ENCODE peak calls at places on chromosomes 16 and 17, in six cellular contexts. One of them, this sample, is unnamed.
A peak's percentile ranks its signal among the peaks of the same experiment; 100 is the strongest.

GRCh38 chr17:52470553-52470952 is 312.0 kb upstream of the CA10 start:
- DNase-seq in heart right ventricle: no peak
- DNase-seq in HT-29: peak; percentile 12
- DNase-seq in retinal pigment epithelial cell: no peak
- DNase-seq in activated T-helper 1 cell treated with Interleukin-2 at 50 U/mL for 16 hours: no peak
- DNase-seq in lower lobe of right lung: no peak
- DNase-seq in this sample: no peak

GRCh38 chr16:5036228-5037156 is 2.8 kb upstream of the NAGPA start:
- DNase-seq in heart right ventricle: no peak
- DNase-seq in HT-29: no peak
- DNase-seq in retinal pigment epithelial cell: no peak
- DNase-seq in activated T-helper 1 cell treated with Interleukin-2 at 50 U/mL for 16 hours: no peak
- DNase-seq in lower lobe of right lung: peak; percentile 27
- DNase-seq in this sample: peak; percentile 10

GRCh38 chr16:51034481-51035109 is 116.5 kb downstream of the SALL1 start:
- DNase-seq in heart right ventricle: no peak
- DNase-seq in HT-29: no peak
- DNase-seq in retinal pigment epithelial cell: no peak
- DNase-seq in activated T-helper 1 cell treated with Interleukin-2 at 50 U/mL for 16 hours: no peak
- DNase-seq in lower lobe of right lung: no peak
- DNase-seq in this sample: peak; percentile 35

GRCh38 chr17:64103751-64104364 is 26.1 kb downstream of the ERN1 start:
- DNase-seq in heart right ventricle: no peak
- DNase-seq in HT-29: no peak
- DNase-seq in retinal pigment epithelial cell: no peak
- DNase-seq in activated T-helper 1 cell treated with Interleukin-2 at 50 U/mL for 16 hours: no peak
- DNase-seq in lower lobe of right lung: no peak
- DNase-seq in this sample: no peak

GRCh38 chr17:7841622-7842379 is 7.8 kb downstream of the KDM6B start:
- DNase-seq in heart right ventricle: peak; percentile 92
- DNase-seq in HT-29: peak; percentile 81
- DNase-seq in retinal pigment epithelial cell: peak; percentile 66
- DNase-seq in activated T-helper 1 cell treated with Interleukin-2 at 50 U/mL for 16 hours: peak; percentile 90
- DNase-seq in lower lobe of right lung: peak; percentile 91
- DNase-seq in this sample: peak; percentile 89

GRCh38 chr16:79811541-79811940 is 211.0 kb upstream of the MAF start:
- DNase-seq in heart right ventricle: no peak
- DNase-seq in HT-29: no peak
- DNase-seq in retinal pigment epithelial cell: peak; percentile 15
- DNase-seq in activated T-helper 1 cell treated with Interleukin-2 at 50 U/mL for 16 hours: no peak
- DNase-seq in lower lobe of right lung: no peak
- DNase-seq in this sample: no peak

GRCh38 chr17:77734371-77735050 is 224.0 kb upstream of the TNRC6C start:
- DNase-seq in heart right ventricle: peak; percentile 95
- DNase-seq in HT-29: no peak
- DNase-seq in retinal pigment epithelial cell: peak; percentile 36
- DNase-seq in activated T-helper 1 cell treated with Interleukin-2 at 50 U/mL for 16 hours: no peak
- DNase-seq in lower lobe of right lung: peak; percentile 70
- DNase-seq in this sample: peak; percentile 84

GRCh38 chr17:43438626-43439529 is 40.1 kb downstream of the ARL4D start:
- DNase-seq in heart right ventricle: no peak
- DNase-seq in HT-29: no peak
- DNase-seq in retinal pigment epithelial cell: no peak
- DNase-seq in activated T-helper 1 cell treated with Interleukin-2 at 50 U/mL for 16 hours: no peak
- DNase-seq in lower lobe of right lung: no peak
- DNase-seq in this sample: no peak

GRCh38 chr16:19175492-19176262 is 7.6 kb downstream of the SYT17 start:
- DNase-seq in heart right ventricle: no peak
- DNase-seq in HT-29: no peak
- DNase-seq in retinal pigment epithelial cell: no peak
- DNase-seq in activated T-helper 1 cell treated with Interleukin-2 at 50 U/mL for 16 hours: no peak
- DNase-seq in lower lobe of right lung: no peak
- DNase-seq in this sample: no peak

GRCh38 chr16:25256821-25257503 is 683 bp downstream of the ZKSCAN2 start:
- DNase-seq in heart right ventricle: no peak
- DNase-seq in HT-29: peak; percentile 7
- DNase-seq in retinal pigment epithelial cell: no peak
- DNase-seq in activated T-helper 1 cell treated with Interleukin-2 at 50 U/mL for 16 hours: no peak
- DNase-seq in lower lobe of right lung: peak; percentile 47
- DNase-seq in this sample: peak; percentile 49

GRCh38 chr17:4900231-4901107 is 1.1 kb downstream of the C17orf107 start:
- DNase-seq in heart right ventricle: no peak
- DNase-seq in HT-29: no peak
- DNase-seq in retinal pigment epithelial cell: no peak
- DNase-seq in activated T-helper 1 cell treated with Interleukin-2 at 50 U/mL for 16 hours: peak; percentile 43
- DNase-seq in lower lobe of right lung: peak; percentile 71
- DNase-seq in this sample: no peak

GRCh38 chr17:1591474-1592090 is 29.0 kb upstream of the PITPNA start:
- DNase-seq in heart right ventricle: no peak
- DNase-seq in HT-29: no peak
- DNase-seq in retinal pigment epithelial cell: no peak
- DNase-seq in activated T-helper 1 cell treated with Interleukin-2 at 50 U/mL for 16 hours: no peak
- DNase-seq in lower lobe of right lung: no peak
- DNase-seq in this sample: no peak

GRCh38 chr16:48284772-48285409 is 37.6 kb upstream of the ABCC11 start:
- DNase-seq in heart right ventricle: no peak
- DNase-seq in HT-29: no peak
- DNase-seq in retinal pigment epithelial cell: no peak
- DNase-seq in activated T-helper 1 cell treated with Interleukin-2 at 50 U/mL for 16 hours: no peak
- DNase-seq in lower lobe of right lung: no peak
- DNase-seq in this sample: no peak

GRCh38 chr16:57299719-57300386 is 15.4 kb upstream of the PLLP start:
- DNase-seq in heart right ventricle: peak; percentile 84
- DNase-seq in HT-29: peak; percentile 92
- DNase-seq in retinal pigment epithelial cell: peak; percentile 68
- DNase-seq in activated T-helper 1 cell treated with Interleukin-2 at 50 U/mL for 16 hours: peak; percentile 66
- DNase-seq in lower lobe of right lung: peak; percentile 89
- DNase-seq in this sample: no peak

GRCh38 chr17:82215095-82215971 is 2.7 kb upstream of the CCDC57 start:
- DNase-seq in heart right ventricle: no peak
- DNase-seq in HT-29: no peak
- DNase-seq in retinal pigment epithelial cell: no peak
- DNase-seq in activated T-helper 1 cell treated with Interleukin-2 at 50 U/mL for 16 hours: no peak
- DNase-seq in lower lobe of right lung: no peak
- DNase-seq in this sample: no peak

GRCh38 chr17:36188891-36189306 is 7.7 kb downstream of the CCL3L1 start:
- DNase-seq in heart right ventricle: no peak
- DNase-seq in HT-29: no peak
- DNase-seq in retinal pigment epithelial cell: no peak
- DNase-seq in activated T-helper 1 cell treated with Interleukin-2 at 50 U/mL for 16 hours: no peak
- DNase-seq in lower lobe of right lung: peak; percentile 73
- DNase-seq in this sample: no peak

GRCh38 chr17:10729334-10730193 is at the start of gene TMEM220:
- DNase-seq in heart right ventricle: peak; percentile 86
- DNase-seq in HT-29: no peak
- DNase-seq in retinal pigment epithelial cell: no peak
- DNase-seq in activated T-helper 1 cell treated with Interleukin-2 at 50 U/mL for 16 hours: peak; percentile 4
- DNase-seq in lower lobe of right lung: peak; percentile 87
- DNase-seq in this sample: no peak

This sample was measured in DMS79 treated with DMSO at 0.1 percent for 48 hours.